ENCODE peak calls at places on chromosome 11, in ten cellular contexts. C is left ventricle myocardium inferior; G is OCI-LY7; X is neuronal stem cell; L is Peyer's patch; V is mesendoderm; Q is naive thymus-derived CD4-positive, alpha-beta T cell; Y is neural progenitor cell; T is HAP-1; N is adrenal gland. F is an unnamed sample.

GRCh38 chr11:64643927-64644326 is 52.9 kb downstream of the SLC22A12 start:
- DNase-seq in C (no peak), G (no peak), X (no peak), L (no peak), V (no peak), Q (no peak), Y (no peak), T (no peak), N (no peak), F (no peak)

GRCh38 chr11:14336507-14337503 is 22.2 kb downstream of the RRAS2 start:
- DNase-seq in C (no peak), G (no peak), X (no peak), L (no peak), V (peak; percentile 63), Q (no peak), Y (no peak), T (no peak), N (no peak), F (no peak)

GRCh38 chr11:109808569-109808968 is 284.6 kb upstream of the ZC3H12C start:
- DNase-seq in C (no peak), G (no peak), X (no peak), L (no peak), V (no peak), Q (no peak), Y (no peak), T (no peak), N (no peak), F (no peak)

GRCh38 chr11:93288079-93288478 is 42.5 kb upstream of the DEUP1 start:
- DNase-seq in C (no peak), G (peak; percentile 74), X (no peak), L (no peak), V (no peak), Q (no peak), Y (no peak), T (no peak), N (no peak), F (no peak)

GRCh38 chr11:119067371-119068222 is at the start of gene VPS11:
- DNase-seq in C (peak; percentile 99), G (peak; percentile 98), X (peak; percentile 88), L (peak; percentile 98), V (peak; percentile 97), Q (peak; percentile 96), Y (peak; percentile 98), T (peak; percentile 99), N (peak; percentile 98), F (peak; percentile 96)

GRCh38 chr11:74650498-74650897 is 58.1 kb downstream of the POLD3 start:
- DNase-seq in C (peak; percentile 29), G (no peak), X (no peak), L (no peak), V (no peak), Q (no peak), Y (no peak), T (no peak), N (no peak), F (no peak)

GRCh38 chr11:102361100-102362021 is 14.3 kb downstream of the BIRC2 start:
- DNase-seq in C (no peak), G (peak; percentile 62), X (no peak), L (peak; percentile 29), V (no peak), Q (peak; percentile 56), Y (no peak), T (no peak), N (no peak), F (no peak)

GRCh38 chr11:5204787-5205186 is 4.3 kb upstream of the OR51V1 start:
- DNase-seq in C (no peak), G (peak; percentile 7), X (peak; percentile 44), L (no peak), V (peak; percentile 87), Q (no peak), Y (peak; percentile 78), T (no peak), N (no peak), F (no peak)

GRCh38 chr11:24312464-24313238 is 184.2 kb upstream of the LUZP2 start:
- DNase-seq in C (no peak), G (no peak), X (no peak), L (no peak), V (peak; percentile 52), Q (no peak), Y (no peak), T (no peak), N (no peak), F (no peak)

GRCh38 chr11:38089728-38090127 is 1491.7 kb upstream of the RAG2 start:
- DNase-seq in C (no peak), G (no peak), X (no peak), L (no peak), V (peak; percentile 69), Q (no peak), Y (peak; percentile 3), T (no peak), N (no peak), F (no peak)

GRCh38 chr11:86288776-86289507 is 13.1 kb upstream of the HIKESHI start:
- DNase-seq in C (no peak), G (no peak), X (no peak), L (no peak), V (peak; percentile 5), Q (no peak), Y (no peak), T (no peak), N (no peak), F (no peak)

GRCh38 chr11:87097582-87097981 is 59.8 kb downstream of the TMEM135 start:
- DNase-seq in C (no peak), G (peak; percentile 51), X (peak; percentile 18), L (no peak), V (peak; percentile 87), Q (peak; percentile 33), Y (peak; percentile 62), T (peak; percentile 56), N (peak; percentile 64), F (peak; percentile 39)

GRCh38 chr11:58685973-58686720 is 45.6 kb downstream of the GLYAT start:
- DNase-seq in C (no peak), G (no peak), X (no peak), L (no peak), V (no peak), Q (peak; percentile 7), Y (no peak), T (no peak), N (no peak), F (no peak)

GRCh38 chr11:14783788-14784187 is 108.2 kb downstream of the CYP2R1 start:
- DNase-seq in C (no peak), G (no peak), X (no peak), L (no peak), V (no peak), Q (no peak), Y (no peak), T (no peak), N (no peak), F (no peak)

GRCh38 chr11:7793233-7793632 is 3.5 kb downstream of the OR5P2 start:
- DNase-seq in C (no peak), G (no peak), X (no peak), L (no peak), V (no peak), Q (no peak), Y (no peak), T (no peak), N (no peak), F (no peak)

GRCh38 chr11:7796842-7797241 is at the start of gene OR5P2:
- DNase-seq in C (no peak), G (no peak), X (no peak), L (no peak), V (no peak), Q (no peak), Y (no peak), T (no peak), N (no peak), F (no peak)
- H3K36me3 ChIP-seq in C (no peaks in the 10 kb centered on the region), G (no peaks in the 10 kb centered on the region), X (no peaks in the 10 kb centered on the region), L (no peaks in the 10 kb centered on the region), V (peaks cover 3% of the 10 kb centered on the region), Q (no peaks in the 10 kb centered on the region), Y (peaks cover 5% of the 10 kb centered on the region), T (no peaks in the 10 kb centered on the region), N (no peaks in the 10 kb centered on the region), F (no peaks in the 10 kb centered on the region)

GRCh38 chr11:44732564-44732963 is 5.8 kb downstream of the TSPAN18 start:
- DNase-seq in C (no peak), G (no peak), X (no peak), L (no peak), V (no peak), Q (no peak), Y (no peak), T (no peak), N (no peak), F (no peak)
- H3K4me1 ChIP-seq in C (peaks cover 89% of the 10 kb centered on the region), G (no peaks in the 10 kb centered on the region), X (peaks cover 54% of the 10 kb centered on the region), L (peaks cover 5% of the 10 kb centered on the region), V (peaks cover 11% of the 10 kb centered on the region), Q (peaks cover 22% of the 10 kb centered on the region), Y (peaks cover 61% of the 10 kb centered on the region), T (peaks cover 14% of the 10 kb centered on the region), N (peaks cover 62% of the 10 kb centered on the region), F (peaks cover 2% of the 10 kb centered on the region)

GRCh38 chr11:116986521-116987105 is 111.6 kb downstream of the SIK3 start:
- DNase-seq in C (no peak), G (peak; percentile 30), X (no peak), L (no peak), V (no peak), Q (no peak), Y (no peak), T (no peak), N (no peak), F (no peak)
- H3K4me3 ChIP-seq in C (no peak overlapping the region), G (peak overlapping the region; percentile 18), X (no peak overlapping the region), L (no peak overlapping the region), V (no peak overlapping the region), Q (no peak overlapping the region), Y (no peak overlapping the region), T (no peak overlapping the region), N (no peak overlapping the region), F (no peak overlapping the region)

GRCh38 chr11:134843735-134844134 is 431.7 kb upstream of the B3GAT1 start:
- DNase-seq in C (no peak), G (no peak), X (no peak), L (no peak), V (no peak), Q (no peak), Y (no peak), T (no peak), N (no peak), F (no peak)

GRCh38 chr11:134846776-134847722 is 435.0 kb upstream of the B3GAT1 start:
- DNase-seq in C (no peak), G (no peak), X (no peak), L (no peak), V (no peak), Q (no peak), Y (no peak), T (no peak), N (no peak), F (no peak)

GRCh38 chr11:134843020-134843419 is 431.0 kb upstream of the B3GAT1 start:
- DNase-seq in C (no peak), G (no peak), X (no peak), L (no peak), V (no peak), Q (no peak), Y (no peak), T (no peak), N (no peak), F (no peak)

GRCh38 chr11:134844838-134845237 is 432.8 kb upstream of the B3GAT1 start:
- DNase-seq in C (no peak), G (no peak), X (no peak), L (no peak), V (no peak), Q (no peak), Y (no peak), T (no peak), N (no peak), F (no peak)

GRCh38 chr11:134845474-134846435 is 433.7 kb upstream of the B3GAT1 start:
- DNase-seq in C (no peak), G (no peak), X (no peak), L (no peak), V (no peak), Q (no peak), Y (no peak), T (no peak), N (no peak), F (no peak)
- H3K36me3 ChIP-seq in C (no peaks in the 10 kb centered on the region), G (no peaks in the 10 kb centered on the region), X (no peaks in the 10 kb centered on the region), L (no peaks in the 10 kb centered on the region), V (no peaks in the 10 kb centered on the region), Q (no peaks in the 10 kb centered on the region), Y (no peaks in the 10 kb centered on the region), T (no peaks in the 10 kb centered on the region), N (no peaks in the 10 kb centered on the region), F (no peaks in the 10 kb centered on the region)

GRCh38 chr11:112817376-112817775 is 143.8 kb upstream of the NCAM1 start:
- DNase-seq in C (no peak), G (no peak), X (no peak), L (no peak), V (peak; percentile 91), Q (no peak), Y (peak; percentile 61), T (no peak), N (no peak), F (no peak)
- H3K4me1 ChIP-seq in C (no peaks in the 10 kb centered on the region), G (no peaks in the 10 kb centered on the region), X (peaks cover 18% of the 10 kb centered on the region), L (no peaks in the 10 kb centered on the region), V (peaks cover 5% of the 10 kb centered on the region), Q (no peaks in the 10 kb centered on the region), Y (peaks cover 42% of the 10 kb centered on the region), T (no peaks in the 10 kb centered on the region), N (no peaks in the 10 kb centered on the region), F (no peaks in the 10 kb centered on the region)

F was measured in ovary.